ENCODE peak calls at places on chromosome 17, in ten cellular contexts. J is T-helper 9 cell; G is heart right ventricle; Z is head of caudate nucleus; U is CD8-positive, alpha-beta T cell; B is activated CD4-positive, alpha-beta T cell treated with anti-CD3 and anti-CD28 coated beads, Interleukin-2, amount 50 U/mL, for 48 hours; Q is RWPE1; R is progenitor cell of endocrine pancreas; L is stimulated activated CD8-positive, alpha-beta memory T cell treated with anti-CD3 and anti-CD28 coated beads, Interleukin-2, amount 100 ng/mL, for 1 hour; E is cardiac fibroblast. S is an unnamed sample.

GRCh38 chr17:50257574-50258224 is 16.6 kb upstream of the TMEM92 start:
- DNase-seq in Z (no peak), E (no peak), J (no peak), L (no peak), U (peak), G (no peak), Q (no peak), R (no peak), B (no peak), S (no peak)

GRCh38 chr17:17716837-17717523 is 35.7 kb downstream of the RAI1 start:
- DNase-seq in U (no peak), L (no peak), E (no peak), Z (no peak), B (no peak), J (no peak), R (no peak), Q (no peak), G (no peak), S (no peak)

GRCh38 chr17:19706791-19707727 is 9.3 kb downstream of the SLC47A2 start:
- DNase-seq in Q (peak), L (no peak), E (no peak), Z (peak), U (no peak), J (no peak), R (no peak), B (no peak), G (no peak), S (no peak)

GRCh38 chr17:75845058-75845711 is 981 bp upstream of the UNC13D start:
- DNase-seq in Z (peak), B (peak), Q (peak), U (peak), G (peak), J (peak), R (peak), E (peak), L (no peak), S (peak)

GRCh38 chr17:14205992-14206461 is 30.6 kb downstream of the CDRT15 start:
- DNase-seq in E (no peak), Z (no peak), G (peak), B (peak), Q (peak), L (peak), U (peak), R (no peak), J (peak), S (no peak)

GRCh38 chr17:49130891-49131290 is 1.7 kb upstream of the B4GALNT2 start:
- DNase-seq in J (no peak), U (no peak), L (no peak), G (no peak), R (no peak), Z (no peak), B (no peak), Q (no peak), E (no peak), S (no peak)

GRCh38 chr17:15501788-15502187 is 34.4 kb upstream of the CDRT4 start:
- DNase-seq in L (no peak), E (no peak), J (no peak), Q (no peak), Z (no peak), R (no peak), U (no peak), B (no peak), G (no peak), S (no peak)

GRCh38 chr17:78889525-78889924 is 13.5 kb downstream of the CEP295NL start:
- DNase-seq in U (no peak), R (no peak), J (no peak), Z (no peak), L (no peak), B (peak), E (no peak), Q (no peak), G (no peak), S (no peak)

GRCh38 chr17:5516060-5516792 is 29.9 kb downstream of the MIS12 start:
- DNase-seq in U (no peak), Z (no peak), G (no peak), L (no peak), B (no peak), Q (peak), E (peak), R (no peak), J (no peak), S (no peak)

GRCh38 chr17:39626671-39627169 is at the start of gene PPP1R1B:
- DNase-seq in U (no peak), R (no peak), Q (no peak), E (no peak), L (no peak), J (no peak), G (no peak), Z (peak), B (no peak), S (no peak)

GRCh38 chr17:78019367-78019975 is 61.0 kb downstream of the TNRC6C start:
- DNase-seq in L (no peak), U (no peak), Q (no peak), G (no peak), E (peak), R (no peak), Z (no peak), B (no peak), J (no peak), S (peak)